ENCODE peak calls at places on chromosomes 11 and 22, in eight cellular contexts. O, N, R, Z, D, Y, J and H are unnamed samples. For H3K9me3, the result is how much of the 10 kb centered on the place peaks cover.

GRCh38 chr11:85423331-85423730 is 203.8 kb downstream of the DLG2 start:
- DNase-seq in O (no peak), N (no peak), R (peak), Z (no peak), D (peak), Y (no peak), J (no peak), H (peak)

GRCh38 chr22:24554316-24555159 is at the start of gene GUCD1:
- DNase-seq in O (no peak), N (peak), R (peak), Z (peak), D (peak), Y (peak), J (peak), H (peak)

GRCh38 chr22:30325065-30325720 is 1.5 kb downstream of the TBC1D10A start:
- DNase-seq in O (no peak), N (no peak), R (peak), Z (peak), D (no peak), Y (peak), J (peak), H (peak)

GRCh38 chr11:36249271-36249670 is 40.0 kb downstream of the COMMD9 start:
- DNase-seq in O (no peak), N (no peak), R (no peak), Z (peak), D (no peak), Y (no peak), J (no peak), H (no peak)

GRCh38 chr11:762421-763072 is 14.7 kb downstream of the GATD1 start:
- DNase-seq in O (no peak), N (peak), R (peak), Z (peak), D (peak), Y (no peak), J (no peak), H (peak)

GRCh38 chr11:18706330-18707243 is 8.0 kb downstream of the TMEM86A start:
- DNase-seq in O (no peak), N (peak), R (peak), Z (no peak), D (no peak), Y (peak), J (peak), H (peak)

GRCh38 chr22:22380098-22381030 is 128.2 kb downstream of the ZNF280B start:
- DNase-seq in O (no peak), N (no peak), R (peak), Z (peak), D (no peak), Y (no peak), J (no peak), H (no peak)

GRCh38 chr11:133834399-133835257 is 10.7 kb downstream of the SPATA19 start:
- DNase-seq in O (no peak), N (no peak), R (no peak), Z (no peak), D (no peak), Y (no peak), J (no peak), H (no peak)

GRCh38 chr11:65381721-65382035 is 768 bp downstream of the SLC25A45 start:
- DNase-seq in O (no peak), N (peak), R (no peak), Z (peak), D (no peak), Y (peak), J (peak), H (no peak)

GRCh38 chr11:72209101-72209500 is 7.5 kb upstream of the FOLR2 start:
- DNase-seq in O (no peak), N (no peak), R (no peak), Z (no peak), D (no peak), Y (no peak), J (no peak), H (no peak)

GRCh38 chr22:43014062-43014875 is 680 bp downstream of the PACSIN2 start:
- DNase-seq in O (peak), N (peak), R (peak), Z (peak), D (peak), Y (peak), J (peak), H (peak)

GRCh38 chr11:111918390-111919256 is at the start of gene C11orf52:
- DNase-seq in O (no peak), N (peak), R (peak), Z (peak), D (peak), Y (peak), J (peak), H (peak)

GRCh38 chr11:14451825-14452224 is 47.8 kb downstream of the COPB1 start:
- DNase-seq in O (no peak), N (no peak), R (no peak), Z (peak), D (no peak), Y (no peak), J (no peak), H (no peak)

GRCh38 chr22:25113316-25113721 is 86.3 kb upstream of the CRYBB3 start:
- DNase-seq in O (no peak), N (peak), R (peak), Z (no peak), D (peak), Y (peak), J (peak), H (peak)

GRCh38 chr11:75214843-75215242 is 25.7 kb upstream of the TPBGL start:
- DNase-seq in O (no peak), N (no peak), R (no peak), Z (no peak), D (no peak), Y (no peak), J (no peak), H (no peak)

GRCh38 chr11:133903875-133904817 is 52.6 kb downstream of the IGSF9B start:
- DNase-seq in O (no peak), N (peak), R (no peak), Z (no peak), D (no peak), Y (no peak), J (peak), H (no peak)

GRCh38 chr11:65330544-65330943 is 3.1 kb upstream of the DPF2 start:
- DNase-seq in O (no peak), N (peak), R (no peak), Z (no peak), D (no peak), Y (no peak), J (no peak), H (no peak)

GRCh38 chr11:46917109-46918086 is 952 bp downstream of the LRP4 start:
- DNase-seq in O (no peak), N (no peak), R (peak), Z (no peak), D (peak), Y (no peak), J (no peak), H (no peak)

GRCh38 chr22:37353839-37354238 is 71.5 kb downstream of the CYTH4 start:
- DNase-seq in O (no peak), N (no peak), R (no peak), Z (no peak), D (no peak), Y (no peak), J (no peak), H (no peak)

GRCh38 chr11:91100432-91100831 is 877.6 kb upstream of the CHORDC1 start:
- DNase-seq in O (no peak), N (no peak), R (no peak), Z (peak), D (no peak), Y (no peak), J (no peak), H (no peak)

GRCh38 chr22:29520851-29521250 is 32.7 kb downstream of the THOC5 start:
- DNase-seq in O (no peak), N (no peak), R (no peak), Z (peak), D (no peak), Y (no peak), J (no peak), H (no peak)

GRCh38 chr11:88229303-88229702 is 54.1 kb upstream of the RAB38 start:
- DNase-seq in O (no peak), N (no peak), R (no peak), Z (no peak), D (no peak), Y (no peak), J (no peak), H (no peak)

GRCh38 chr22:20952544-20953341 is 14.3 kb upstream of the AIFM3 start:
- DNase-seq in O (no peak), N (no peak), R (peak), Z (no peak), D (no peak), Y (no peak), J (no peak), H (peak)

DNA sequence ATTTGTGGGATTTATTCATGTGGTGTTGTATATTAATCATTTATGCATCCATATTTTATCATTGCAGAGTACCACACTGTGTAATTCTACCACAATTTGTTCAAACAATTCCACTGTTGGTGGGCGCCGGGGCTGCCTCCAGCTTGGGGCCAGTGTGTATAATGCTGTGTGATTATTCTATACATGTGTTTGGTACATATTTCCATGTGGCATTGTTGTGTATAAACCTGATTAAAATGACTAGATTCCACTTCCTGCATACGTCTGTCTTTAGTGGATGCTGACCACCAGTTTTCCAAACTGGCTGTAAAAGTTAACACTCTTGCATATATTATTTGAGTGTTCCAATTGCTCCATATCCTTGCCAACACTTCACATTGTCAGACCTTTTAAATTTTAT is 1213.8 kb downstream of the TBC1D22A start:
- DNase-seq in O (no peak), N (no peak), R (no peak), Z (no peak), D (no peak), Y (no peak), J (no peak), H (no peak)
- H3K9me3 ChIP-seq in O (under half), N (under half), R (under half), Z (under half), D (under half), Y (under half), J (under half), H (under half)

DNA sequence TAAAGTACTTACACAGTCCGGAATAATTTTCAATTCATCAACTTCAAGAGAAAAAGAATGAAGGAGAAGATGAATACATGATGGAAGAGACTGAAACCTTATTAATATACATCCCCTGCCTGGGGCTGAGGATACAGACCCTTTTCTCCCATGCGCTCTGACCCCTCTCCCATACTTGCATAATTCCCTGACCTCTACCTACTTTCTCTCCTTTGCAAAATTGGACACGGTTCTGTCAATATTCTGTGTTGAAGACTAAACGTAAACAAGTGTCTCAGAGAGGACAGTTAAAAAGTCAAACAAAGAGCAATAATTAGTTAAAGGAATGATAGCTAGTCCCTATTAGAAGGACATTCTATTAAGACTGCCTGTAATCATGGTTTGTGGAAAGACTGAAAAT is 7.5 kb downstream of the PRDM10 start:
- DNase-seq in O (no peak), N (no peak), R (no peak), Z (no peak), D (no peak), Y (no peak), J (no peak), H (no peak)
- H3K9me3 ChIP-seq in O (under half), N (under half), R (under half), Z (under half), D (under half), Y (under half), J (under half), H (under half)

GRCh38 chr22:49647346-49648026 is 180.2 kb downstream of the BRD1 start:
- DNase-seq in O (no peak), N (no peak), R (no peak), Z (peak), D (no peak), Y (no peak), J (no peak), H (peak)
- H3K9me3 ChIP-seq in O (under half), N (under half), R (under half), Z (under half), D (under half), Y (under half), J (under half), H (under half)

GRCh38 chr11:9380773-9381172 is 3.7 kb upstream of the IPO7 start:
- DNase-seq in O (no peak), N (no peak), R (no peak), Z (no peak), D (no peak), Y (no peak), J (no peak), H (no peak)

GRCh38 chr11:9386086-9386485 is 1.6 kb downstream of the IPO7 start:
- DNase-seq in O (no peak), N (no peak), R (no peak), Z (no peak), D (no peak), Y (no peak), J (no peak), H (no peak)

GRCh38 chr11:9386901-9387300 is 2.4 kb downstream of the IPO7 start:
- DNase-seq in O (no peak), N (no peak), R (no peak), Z (no peak), D (no peak), Y (no peak), J (no peak), H (no peak)

GRCh38 chr11:9384535-9385287 is at the start of gene IPO7:
- DNase-seq in O (peak), N (peak), R (peak), Z (peak), D (peak), Y (peak), J (peak), H (peak)

DNA sequence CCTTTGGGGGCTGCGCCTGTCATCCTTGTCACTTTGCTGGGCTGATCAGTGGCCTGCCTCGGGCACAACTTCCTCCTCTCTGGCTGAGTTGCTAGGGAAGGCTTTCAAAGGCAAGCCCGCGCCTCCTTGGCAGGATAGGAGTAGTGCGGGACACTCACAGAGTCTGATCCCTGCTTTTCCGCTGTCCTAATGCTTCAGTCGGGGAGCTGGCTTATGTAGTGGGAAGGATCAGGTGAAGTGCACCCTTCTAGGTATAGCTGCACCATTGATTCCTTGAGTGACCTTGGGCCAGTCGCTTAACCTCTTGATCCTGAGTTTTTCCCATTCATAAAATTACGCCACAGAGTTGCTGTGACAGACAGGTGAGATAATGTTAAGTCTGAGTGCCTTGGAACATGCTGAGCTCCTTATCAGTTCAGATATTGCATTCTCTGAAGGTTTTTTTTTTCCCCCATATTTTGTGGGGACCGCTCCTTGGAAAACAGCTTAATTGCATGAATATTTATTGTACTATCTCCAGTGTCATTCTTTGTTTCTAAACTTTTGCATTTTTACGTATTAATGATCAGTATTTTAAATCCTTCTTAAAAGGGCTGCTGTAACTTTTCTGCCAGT is 943 bp downstream of the IPO7 start:
- DNase-seq in O (no peak), N (no peak), R (no peak), Z (no peak), D (no peak), Y (no peak), J (peak), H (no peak)
- H3K9me3 ChIP-seq in O (under half), N (under half), R (under half), Z (under half), D (under half), Y (under half), J (under half), H (under half)